ENCODE peak calls at places on chromosomes 3 and 15, in ten cellular contexts. X is GM10248; W is activated T-helper 1 cell treated with anti-CD3 and anti-CD28 coated beads, Interleukin-12 subunit alpha, Interleukin-12 subunit beta, Interleukin-2, Interleukin-4 antibody, amounts not matched to agents 30 ng/mL and 10 ng/mL and 1 ng/mL, durations not matched to agents 14 hours and 24 hours and 36 hours; A is fibroblast of mammary gland; D is stimulated activated CD4-positive, alpha-beta T cell treated with anti-CD3 and anti-CD28 coated beads, Interleukin-12 subunit alpha, Interleukin-12 subunit beta, amount 100 ng/mL, for 4 hours; R is stimulated activated CD8-positive, alpha-beta memory T cell treated with anti-CD3 and anti-CD28 coated beads, Interleukin-4, amount 100 ng/mL, for 1 hour; P is hypothalamus; Z is GM23248; V is NCI-H460; B is OCI-LY7. O is an unnamed sample.

GRCh38 chr15:23628612-23629233 is 18.9 kb downstream of the MAGEL2 start:
- DNase-seq in X (no peak), W (no peak), A (no peak), D (no peak), R (no peak), P (no peak), Z (no peak), V (no peak), B (no peak), O (no peak)

GRCh38 chr3:16300282-16300681 is 35.3 kb downstream of the OXNAD1 start:
- DNase-seq in X (no peak), W (no peak), A (no peak), D (no peak), R (no peak), P (no peak), Z (no peak), V (no peak), B (no peak), O (peak; percentile 25)

GRCh38 chr15:45583731-45584639 is 3.2 kb upstream of the BLOC1S6 start:
- DNase-seq in X (no peak), W (no peak), A (no peak), D (no peak), R (no peak), P (no peak), Z (no peak), V (no peak), B (no peak), O (no peak)

GRCh38 chr3:94433811-94434210 is 370.9 kb downstream of the NSUN3 start:
- DNase-seq in X (no peak), W (no peak), A (no peak), D (no peak), R (no peak), P (no peak), Z (no peak), V (no peak), B (no peak), O (no peak)

GRCh38 chr3:45365060-45365459 is 23.3 kb upstream of the LARS2 start:
- DNase-seq in X (no peak), W (no peak), A (peak; percentile 43), D (no peak), R (no peak), P (no peak), Z (peak; percentile 55), V (no peak), B (no peak), O (no peak)

GRCh38 chr3:11155341-11156025 is 1.2 kb downstream of the HRH1 start:
- DNase-seq in X (no peak), W (no peak), A (peak; percentile 85), D (no peak), R (no peak), P (peak; percentile 16), Z (peak; percentile 94), V (peak; percentile 48), B (no peak), O (no peak)

GRCh38 chr15:27826411-27826810 is 272.7 kb downstream of the OCA2 start:
- DNase-seq in X (no peak), W (no peak), A (peak; percentile 53), D (no peak), R (no peak), P (no peak), Z (peak; percentile 43), V (no peak), B (no peak), O (no peak)

GRCh38 chr3:124558898-124559649 is 171.2 kb upstream of the UMPS start:
- DNase-seq in X (no peak), W (no peak), A (peak; percentile 97), D (no peak), R (no peak), P (peak; percentile 76), Z (peak; percentile 86), V (peak; percentile 47), B (no peak), O (no peak)

GRCh38 chr3:126704494-126705214 is 614 bp downstream of the CHCHD6 start:
- DNase-seq in X (no peak), W (no peak), A (no peak), D (peak; percentile 4), R (no peak), P (no peak), Z (peak; percentile 33), V (no peak), B (no peak), O (no peak)

GRCh38 chr15:39514933-39515332 is 65.9 kb upstream of the THBS1 start:
- DNase-seq in X (no peak), W (no peak), A (no peak), D (no peak), R (no peak), P (no peak), Z (no peak), V (no peak), B (no peak), O (no peak)

GRCh38 chr15:80785335-80785734 is 6.2 kb downstream of the CEMIP start:
- DNase-seq in X (no peak), W (no peak), A (no peak), D (no peak), R (no peak), P (no peak), Z (peak; percentile 73), V (no peak), B (no peak), O (no peak)

GRCh38 chr3:50401973-50402372 is 42.7 kb upstream of the TMEM115 start:
- DNase-seq in X (no peak), W (no peak), A (no peak), D (no peak), R (no peak), P (no peak), Z (no peak), V (no peak), B (no peak), O (no peak)

GRCh38 chr15:66685638-66686150 is 16.3 kb upstream of the SMAD6 start:
- DNase-seq in X (no peak), W (no peak), A (peak; percentile 8), D (no peak), R (no peak), P (no peak), Z (peak; percentile 33), V (no peak), B (no peak), O (no peak)

GRCh38 chr3:47009225-47010049 is 30.0 kb downstream of the NBEAL2 start:
- DNase-seq in X (peak; percentile 98), W (peak; percentile 47), A (peak; percentile 88), D (peak; percentile 67), R (peak; percentile 39), P (peak; percentile 81), Z (peak; percentile 95), V (no peak), B (peak; percentile 53), O (peak; percentile 86)

GRCh38 chr3:23201154-23201838 is 1.8 kb upstream of the UBE2E2 start:
- DNase-seq in X (no peak), W (no peak), A (no peak), D (no peak), R (no peak), P (no peak), Z (no peak), V (no peak), B (no peak), O (no peak)

GRCh38 chr3:111811811-111812210 is 47.3 kb upstream of the PHLDB2 start:
- DNase-seq in X (no peak), W (no peak), A (no peak), D (no peak), R (no peak), P (no peak), Z (no peak), V (no peak), B (no peak), O (no peak)

GRCh38 chr3:80771085-80771484 is 990.4 kb downstream of the GBE1 start:
- DNase-seq in X (no peak), W (no peak), A (no peak), D (no peak), R (no peak), P (no peak), Z (peak; percentile 82), V (no peak), B (no peak), O (no peak)